ENCODE peak calls at places on chromosomes 12 and 14, in six cellular contexts. L is HCT116, K is body of pancreas, W is H9, X is PC-9, J is left lung. N is an unnamed sample.
A peak's percentile ranks its signal among the peaks of the same experiment; 100 is the strongest.

GRCh38 chr12:124289634-124290600 is 5.0 kb upstream of the RFLNA start:
- DNase-seq in L (no peak), K (no peak), W (no peak), X (no peak), J (peak; percentile 53), N (no peak)

GRCh38 chr14:28770574-28770973 is 4.0 kb downstream of the FOXG1 start:
- DNase-seq in L (no peak), K (no peak), W (no peak), X (no peak), J (no peak), N (no peak)

GRCh38 chr14:22472935-22473854 is 115.8 kb downstream of the DAD1 start:
- DNase-seq in L (peak; percentile 34), K (peak; percentile 59), W (peak; percentile 57), X (no peak), J (no peak), N (no peak)

GRCh38 chr12:10719482-10719881 is 3.6 kb downstream of the YBX3 start:
- DNase-seq in L (no peak), K (no peak), W (no peak), X (no peak), J (no peak), N (no peak)

GRCh38 chr12:1852076-1852475 is 31.7 kb downstream of the LRTM2 start:
- DNase-seq in L (no peak), K (no peak), W (no peak), X (no peak), J (no peak), N (no peak)

GRCh38 chr14:21025374-21026151 is 702 bp upstream of the NDRG2 start:
- DNase-seq in L (no peak), K (peak; percentile 47), W (peak; percentile 77), X (no peak), J (no peak), N (no peak)

GRCh38 chr12:15603461-15604085 is 185.6 kb downstream of the EPS8 start:
- DNase-seq in L (no peak), K (no peak), W (no peak), X (no peak), J (no peak), N (no peak)

GRCh38 chr14:28303248-28303647 is 463.3 kb upstream of the FOXG1 start:
- DNase-seq in L (no peak), K (no peak), W (no peak), X (no peak), J (no peak), N (no peak)

GRCh38 chr14:68790656-68791077 is 2.2 kb downstream of the ZFP36L1 start:
- DNase-seq in L (no peak), K (no peak), W (no peak), X (no peak), J (no peak), N (no peak)

GRCh38 chr12:103278329-103278728 is 217.4 kb downstream of the C12orf42 start:
- DNase-seq in L (no peak), K (no peak), W (no peak), X (no peak), J (no peak), N (no peak)

GRCh38 chr14:61418749-61419148 is 97.4 kb downstream of the PRKCH start:
- DNase-seq in L (no peak), K (no peak), W (no peak), X (no peak), J (no peak), N (no peak)

GRCh38 chr14:39873793-39874192 is 441.6 kb upstream of the FBXO33 start:
- DNase-seq in L (no peak), K (no peak), W (no peak), X (no peak), J (no peak), N (no peak)

GRCh38 chr14:101721951-101722661 is 39.4 kb upstream of the PPP2R5C start:
- DNase-seq in L (no peak), K (peak; percentile 14), W (peak; percentile 90), X (peak; percentile 88), J (no peak), N (no peak)

GRCh38 chr12:68613209-68613904 is 2.7 kb downstream of the RAP1B start:
- DNase-seq in L (no peak), K (no peak), W (no peak), X (no peak), J (no peak), N (no peak)

GRCh38 chr12:68612675-68613074 is 2.0 kb downstream of the RAP1B start:
- DNase-seq in L (no peak), K (no peak), W (no peak), X (no peak), J (no peak), N (no peak)

GRCh38 chr12:68610435-68611093 is at the start of gene RAP1B:
- DNase-seq in L (peak; percentile 69), K (peak; percentile 90), W (peak; percentile 91), X (peak; percentile 66), J (peak; percentile 93), N (peak; percentile 25)

GRCh38 chr12:68611094-68611818 is 557 bp downstream of the RAP1B start:
- DNase-seq in L (no peak), K (peak; percentile 60), W (peak; percentile 51), X (peak; percentile 45), J (peak; percentile 70), N (no peak)

DNA sequence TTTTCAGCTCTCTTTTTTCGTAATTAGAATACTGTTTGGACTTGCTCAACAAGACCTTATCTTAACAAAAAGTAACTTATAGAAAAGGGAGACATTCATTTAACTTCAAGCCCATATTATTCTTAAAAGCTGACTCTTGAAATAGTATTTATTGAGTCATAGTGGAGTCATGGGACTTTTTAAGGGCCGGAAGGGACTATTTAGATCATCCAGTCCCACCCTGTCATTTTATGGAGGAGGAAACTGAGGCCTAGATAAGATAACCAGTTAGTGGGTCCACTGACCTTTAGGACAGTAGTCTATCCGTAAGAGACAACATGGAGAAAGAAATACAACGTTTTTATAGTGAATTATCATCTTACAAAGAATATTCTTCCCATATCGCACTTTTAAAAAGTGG is 1.5 kb downstream of the RAP1B start:
- DNase-seq in L (no peak), K (no peak), W (no peak), X (no peak), J (no peak), N (no peak)
- H3K4me1 ChIP-seq in L (peaks cover 8% of the 10 kb centered on the region), K (peaks cover 52% of the 10 kb centered on the region), W (no peaks in the 10 kb centered on the region), X (peaks cover 25% of the 10 kb centered on the region), J (peaks cover 59% of the 10 kb centered on the region), N (peaks cover 44% of the 10 kb centered on the region)

DNA sequence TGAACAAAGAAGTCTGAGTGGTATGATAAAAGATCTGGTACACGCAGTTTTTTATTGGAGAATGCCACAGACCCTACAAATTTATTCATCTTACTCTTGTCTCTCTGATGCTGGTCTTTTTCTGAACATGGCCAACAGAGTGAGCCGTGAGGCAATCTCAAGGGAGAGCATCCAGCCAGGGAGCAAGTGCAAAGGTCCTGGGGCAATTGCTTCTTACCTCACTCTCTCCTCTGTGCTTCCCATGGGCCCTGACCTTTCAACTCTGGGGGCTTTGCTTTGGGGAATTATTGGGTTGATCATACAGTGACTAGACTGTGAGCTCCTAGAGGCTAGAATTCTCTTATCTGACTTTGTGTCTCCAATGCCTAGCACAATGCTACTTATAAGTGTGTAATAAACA is 171.7 kb downstream of the MYRFL start:
- DNase-seq in L (no peak), K (no peak), W (no peak), X (no peak), J (no peak), N (no peak)
- H3K27ac ChIP-seq in L (no peak overlapping the region), K (no peak overlapping the region), W (no peak overlapping the region), X (no peak overlapping the region), J (no peak overlapping the region), N (no peak overlapping the region)

GRCh38 chr14:89372156-89372555 is 44.9 kb downstream of the FOXN3 start:
- DNase-seq in L (no peak), K (no peak), W (no peak), X (no peak), J (no peak), N (no peak)

GRCh38 chr14:89373185-89373584 is 43.8 kb downstream of the FOXN3 start:
- DNase-seq in L (no peak), K (no peak), W (peak; percentile 15), X (no peak), J (no peak), N (no peak)

GRCh38 chr14:89370781-89371180 is 46.3 kb downstream of the FOXN3 start:
- DNase-seq in L (no peak), K (no peak), W (peak; percentile 15), X (no peak), J (no peak), N (no peak)

GRCh38 chr14:89369656-89370055 is 47.4 kb downstream of the FOXN3 start:
- DNase-seq in L (no peak), K (no peak), W (peak; percentile 2), X (no peak), J (no peak), N (no peak)

DNA sequence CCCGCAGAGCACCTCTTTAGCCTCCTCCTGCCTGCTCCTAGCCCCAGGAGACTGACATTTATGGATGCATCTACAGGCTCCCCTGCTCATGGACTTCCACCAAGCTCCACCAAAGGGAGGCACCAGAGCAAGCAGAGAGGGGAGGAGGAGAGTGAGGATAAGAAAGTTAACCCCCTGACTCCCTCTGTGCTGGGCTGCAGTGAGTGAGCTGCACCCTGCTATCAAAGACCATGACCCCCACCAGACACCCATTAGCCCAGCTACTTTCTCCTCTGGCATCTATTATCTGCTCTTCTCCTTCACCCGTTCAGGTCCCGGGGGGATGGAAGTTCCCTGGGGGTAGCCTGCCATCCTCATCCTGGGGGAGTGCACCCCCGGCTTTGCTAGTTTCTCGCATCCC is 45.4 kb downstream of the FOXN3 start:
- DNase-seq in L (no peak), K (no peak), W (peak; percentile 39), X (no peak), J (no peak), N (no peak)
- TF ChIP-seq CTCF in L (no peak), K (no peak), W (no peak), X (no peak), J (no peak), N (no peak)

GRCh38 chr12:57235728-57236131 is 6.2 kb downstream of the SHMT2 start:
- DNase-seq in L (no peak), K (no peak), W (no peak), X (no peak), J (no peak), N (no peak)

GRCh38 chr12:57235012-57235727 is 5.7 kb downstream of the SHMT2 start:
- DNase-seq in L (no peak), K (no peak), W (peak; percentile 92), X (no peak), J (no peak), N (no peak)

GRCh38 chr12:57237653-57237951 is 8.1 kb downstream of the SHMT2 start:
- DNase-seq in L (no peak), K (no peak), W (no peak), X (peak; percentile 51), J (no peak), N (no peak)

GRCh38 chr12:57236925-57237652 is 7.6 kb downstream of the SHMT2 start:
- DNase-seq in L (no peak), K (no peak), W (peak; percentile 44), X (no peak), J (no peak), N (no peak)

DNA sequence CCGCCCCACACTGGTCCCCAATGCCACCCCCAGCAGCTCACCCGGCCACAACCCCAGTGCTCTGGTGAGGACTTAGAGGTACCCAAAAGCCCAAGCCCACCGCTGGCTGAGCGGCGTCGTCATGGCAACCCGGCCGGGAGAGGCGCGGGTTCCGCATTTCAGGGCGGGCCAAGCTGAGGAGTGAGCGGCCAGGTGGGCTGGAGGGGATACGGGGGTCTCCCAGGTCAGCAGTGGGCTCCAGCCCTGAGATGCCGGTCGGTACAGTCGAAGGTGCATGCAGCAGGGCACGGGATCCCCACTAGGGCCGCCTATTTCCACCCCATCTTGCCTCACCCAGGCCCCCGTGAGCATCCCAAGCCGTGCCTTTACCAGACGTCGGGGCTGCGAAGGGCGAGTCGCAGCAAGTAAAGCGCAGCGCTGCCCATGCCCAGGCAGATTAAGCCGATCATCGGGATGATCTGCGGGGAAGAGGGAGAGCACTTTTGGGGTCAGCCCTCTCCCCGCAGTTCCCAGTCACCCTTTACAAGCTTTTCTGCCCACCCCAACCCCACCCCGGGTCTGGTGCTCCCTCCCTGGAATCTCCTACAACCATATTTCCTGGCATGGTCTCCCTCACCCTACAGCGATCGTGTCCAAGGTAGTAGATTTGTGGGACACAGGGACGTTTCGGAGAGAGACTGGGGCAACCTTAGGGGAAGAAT is 6.9 kb downstream of the SHMT2 start:
- DNase-seq in L (no peak), K (no peak), W (peak; percentile 78), X (no peak), J (no peak), N (no peak)
- H3K4me1 ChIP-seq in L (peaks cover 20% of the 10 kb centered on the region), K (peaks cover 45% of the 10 kb centered on the region), W (no peaks in the 10 kb centered on the region), X (peaks cover 17% of the 10 kb centered on the region), J (peaks cover 65% of the 10 kb centered on the region), N (peaks cover 38% of the 10 kb centered on the region)

N was measured in thoracic aorta.